ENCODE peak calls at places on chromosomes 12 and 14, in seven cellular contexts. O, K, L, V, S, B and D are unnamed samples.

GRCh38 chr12:104521731-104522130 is 65.0 kb downstream of the CHST11 start:
- DNase-seq in O (no peak), K (peak), L (no peak), V (no peak), S (no peak), B (no peak), D (no peak)

GRCh38 chr12:124036117-124037109 is 63.4 kb downstream of the ZNF664 start:
- DNase-seq in O (peak), K (peak), L (peak), V (peak), S (peak), B (no peak), D (peak)

GRCh38 chr14:23636317-23637211 is at the start of gene DHRS2:
- DNase-seq in O (no peak), K (no peak), L (no peak), V (no peak), S (no peak), B (no peak), D (peak)

GRCh38 chr14:106141242-106142220 is 615.1 kb downstream of the TMEM121 start:
- DNase-seq in O (no peak), K (no peak), L (no peak), V (peak), S (no peak), B (no peak), D (no peak)

GRCh38 chr12:18808221-18808620 is 70.3 kb downstream of the CAPZA3 start:
- DNase-seq in O (no peak), K (no peak), L (no peak), V (no peak), S (no peak), B (no peak), D (no peak)

GRCh38 chr12:45898094-45898493 is 92.3 kb downstream of the SCAF11 start:
- DNase-seq in O (no peak), K (no peak), L (no peak), V (no peak), S (no peak), B (no peak), D (no peak)

GRCh38 chr12:57519758-57520007 is 631 bp downstream of the DDIT3 start:
- DNase-seq in O (no peak), K (no peak), L (no peak), V (peak), S (no peak), B (no peak), D (no peak)

GRCh38 chr12:55659486-55660385 is 23.0 kb downstream of the OR10P1 start:
- DNase-seq in O (peak), K (peak), L (no peak), V (no peak), S (no peak), B (no peak), D (peak)

GRCh38 chr12:22860926-22861325 is 236.0 kb downstream of the ETNK1 start:
- DNase-seq in O (no peak), K (no peak), L (no peak), V (no peak), S (no peak), B (no peak), D (no peak)

GRCh38 chr12:12613334-12613733 is 1.7 kb downstream of the CREBL2 start:
- DNase-seq in O (no peak), K (no peak), L (no peak), V (no peak), S (no peak), B (no peak), D (no peak)

GRCh38 chr12:113231275-113232231 is 10.3 kb downstream of the TPCN1 start:
- DNase-seq in O (no peak), K (no peak), L (peak), V (no peak), S (peak), B (peak), D (peak)

GRCh38 chr12:101759396-101760047 is 20.3 kb upstream of the SYCP3 start:
- DNase-seq in O (peak), K (peak), L (no peak), V (peak), S (no peak), B (no peak), D (peak)

GRCh38 chr14:76717508-76717907 is 43.8 kb upstream of the VASH1 start:
- DNase-seq in O (no peak), K (no peak), L (no peak), V (no peak), S (no peak), B (no peak), D (no peak)

GRCh38 chr12:124474709-124475108 is 92.7 kb downstream of the NCOR2 start:
- DNase-seq in O (no peak), K (no peak), L (no peak), V (no peak), S (no peak), B (no peak), D (no peak)

GRCh38 chr12:7588703-7589329 is 76.9 kb downstream of the APOBEC1 start:
- DNase-seq in O (peak), K (peak), L (no peak), V (peak), S (peak), B (peak), D (peak)

GRCh38 chr12:49588761-49589516 is 16.5 kb downstream of the FAM186B start:
- DNase-seq in O (no peak), K (peak), L (no peak), V (no peak), S (no peak), B (no peak), D (no peak)

GRCh38 chr12:105279460-105280056 is 43.6 kb upstream of the APPL2 start:
- DNase-seq in O (no peak), K (peak), L (no peak), V (peak), S (no peak), B (no peak), D (peak)

GRCh38 chr14:68145539-68145938 is 326.0 kb downstream of the RAD51B start:
- DNase-seq in O (no peak), K (no peak), L (no peak), V (no peak), S (no peak), B (no peak), D (no peak)

GRCh38 chr12:94309348-94309747 is 150.3 kb downstream of the CEP83 start:
- DNase-seq in O (no peak), K (no peak), L (no peak), V (no peak), S (no peak), B (no peak), D (no peak)

GRCh38 chr12:114682920-114683708 is 861 bp downstream of the TBX3 start:
- DNase-seq in O (peak), K (peak), L (no peak), V (peak), S (no peak), B (no peak), D (no peak)

GRCh38 chr14:74620497-74620921 is 8.5 kb upstream of the LTBP2 start:
- DNase-seq in O (peak), K (peak), L (peak), V (no peak), S (no peak), B (peak), D (peak)

GRCh38 chr12:85385406-85385805 is 105.4 kb downstream of the ALX1 start:
- DNase-seq in O (no peak), K (no peak), L (no peak), V (no peak), S (no peak), B (no peak), D (no peak)

GRCh38 chr12:32859389-32859788 is 37.2 kb downstream of the PKP2 start:
- DNase-seq in O (no peak), K (no peak), L (no peak), V (no peak), S (no peak), B (no peak), D (no peak)

GRCh38 chr14:95260537-95261440 is 58.9 kb downstream of the CLMN start:
- DNase-seq in O (no peak), K (no peak), L (peak), V (no peak), S (peak), B (peak), D (no peak)